ENCODE peak calls at places on chromosomes 6 and 20, in eight cellular contexts. X, H, A, M, S, O, T and Q are unnamed samples.

GRCh38 chr6:62640749-62641148 is 354.7 kb upstream of the KHDRBS2 start:
- DNase-seq in O (no peak), X (no peak), S (no peak), A (no peak), H (no peak), T (no peak), M (no peak), Q (no peak)

GRCh38 chr6:4613381-4613780 is 162.8 kb upstream of the CDYL start:
- DNase-seq in M (no peak), O (no peak), S (no peak), A (no peak), T (no peak), X (no peak), H (no peak), Q (no peak)

GRCh38 chr6:166683477-166683876 is 56.4 kb upstream of the RPS6KA2 start:
- DNase-seq in X (no peak), M (peak), S (no peak), H (no peak), T (no peak), O (no peak), A (no peak), Q (no peak)

GRCh38 chr20:64152906-64153305 is 11.3 kb upstream of the MYT1 start:
- DNase-seq in O (no peak), X (no peak), M (no peak), S (no peak), A (no peak), H (no peak), T (no peak), Q (no peak)

GRCh38 chr6:120903836-120904235 is 430.4 kb downstream of the TBC1D32 start:
- DNase-seq in X (no peak), M (no peak), A (no peak), T (no peak), H (no peak), S (no peak), O (no peak), Q (no peak)

GRCh38 chr20:48336647-48337046 is 491.2 kb downstream of the PREX1 start:
- DNase-seq in O (no peak), S (no peak), H (no peak), T (no peak), M (peak), X (no peak), A (no peak), Q (no peak)

GRCh38 chr6:161584051-161584450 is 310.2 kb upstream of the AGPAT4 start:
- DNase-seq in H (no peak), O (no peak), A (no peak), X (no peak), M (no peak), S (no peak), T (no peak), Q (no peak)

GRCh38 chr6:22954749-22955385 is 385.5 kb downstream of the HDGFL1 start:
- DNase-seq in X (no peak), S (no peak), A (no peak), H (no peak), T (no peak), O (no peak), M (peak), Q (no peak)

GRCh38 chr6:30960907-30961673 is 20.3 kb downstream of the MUCL3 start:
- DNase-seq in T (no peak), O (no peak), X (no peak), M (peak), H (no peak), S (no peak), A (no peak), Q (peak)

GRCh38 chr6:34565722-34566137 is 9.6 kb upstream of the SPDEF start:
- DNase-seq in A (no peak), T (no peak), X (peak), M (no peak), O (no peak), H (no peak), S (no peak), Q (no peak)

GRCh38 chr6:111777357-111777756 is 95.9 kb downstream of the FYN start:
- DNase-seq in S (no peak), A (no peak), X (no peak), H (no peak), M (no peak), O (no peak), T (no peak), Q (no peak)
- H3K27ac ChIP-seq in S (no peak), A (no peak), X (no peak), H (no peak), M (no peak), O (peak), T (no peak), Q (no peak)

GRCh38 chr6:25138697-25139051 is 140.5 kb upstream of the CARMIL1 start:
- DNase-seq in A (no peak), X (peak), S (no peak), H (no peak), T (no peak), M (no peak), O (no peak), Q (no peak)
- H3K4me3 ChIP-seq in A (peak), X (peak), S (peak), H (peak), T (peak), M (peak), O (peak), Q (peak)

DNA sequence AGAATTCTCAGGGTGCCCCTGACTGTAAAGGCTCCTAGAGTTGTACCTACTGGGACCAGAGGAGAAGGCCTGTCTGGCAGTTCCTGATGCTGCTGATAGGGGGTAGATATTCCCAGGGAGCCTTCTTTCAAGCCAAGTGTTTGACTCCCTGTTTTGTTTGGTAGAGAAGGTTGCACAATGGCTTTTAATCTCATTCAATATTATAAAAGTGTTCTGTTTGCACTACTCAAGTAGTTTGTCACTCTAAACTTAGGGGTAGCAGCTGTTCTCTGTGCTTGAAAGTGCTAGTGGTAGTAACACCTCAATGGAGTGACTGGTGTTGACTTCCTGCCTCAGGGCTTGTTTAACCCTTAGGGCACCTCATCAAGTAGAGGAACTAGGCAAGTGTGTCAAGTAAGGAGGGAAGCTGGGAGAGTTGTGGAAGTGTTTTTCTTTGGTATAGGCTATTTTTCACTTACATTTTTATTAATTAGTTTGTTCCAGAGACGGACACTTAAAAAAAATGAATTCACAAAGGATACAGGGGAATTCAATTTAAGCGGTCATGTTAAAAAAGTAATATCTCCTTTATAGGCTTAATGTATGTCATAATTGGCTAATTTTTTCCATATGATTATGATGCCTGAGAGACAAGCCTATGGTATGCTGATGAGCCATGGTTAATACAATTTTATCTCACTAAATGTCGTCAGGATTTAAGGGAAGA is 38.1 kb downstream of the BICRAL start:
- DNase-seq in T (no peak), O (no peak), X (peak), S (no peak), A (no peak), M (no peak), H (no peak), Q (no peak)
- TF ChIP-seq CTCF in T (peak), O (peak), X (peak), S (peak), A (no peak), M (no peak), H (peak), Q (peak)

GRCh38 chr6:47135772-47136171 is 93.6 kb upstream of the ADGRF1 start:
- DNase-seq in X (no peak), T (no peak), O (no peak), S (no peak), A (no peak), M (peak), H (peak), Q (peak)

GRCh38 chr6:47132724-47133123 is 90.6 kb upstream of the ADGRF1 start:
- DNase-seq in S (no peak), A (no peak), O (no peak), M (no peak), X (no peak), H (no peak), T (no peak), Q (no peak)

GRCh38 chr6:47133230-47134000 is 91.3 kb upstream of the ADGRF1 start:
- DNase-seq in A (no peak), T (no peak), S (no peak), O (no peak), M (no peak), H (no peak), X (no peak), Q (no peak)

GRCh38 chr6:47137073-47137472 is 94.9 kb upstream of the ADGRF1 start:
- DNase-seq in S (no peak), H (no peak), X (no peak), O (no peak), A (no peak), T (no peak), M (no peak), Q (no peak)

GRCh38 chr6:47134476-47135189 is 92.5 kb upstream of the ADGRF1 start:
- DNase-seq in O (no peak), A (no peak), H (peak), M (peak), T (no peak), X (no peak), S (no peak), Q (peak)
- H3K27ac ChIP-seq in O (peak), A (no peak), H (peak), M (peak), T (no peak), X (no peak), S (no peak), Q (peak)

GRCh38 chr6:136783495-136784270 is 8.6 kb downstream of the MAP3K5 start:
- DNase-seq in O (no peak), H (no peak), M (no peak), T (no peak), A (no peak), X (peak), S (peak), Q (no peak)
- H3K4me3 ChIP-seq in O (no peak), H (no peak), M (no peak), T (no peak), A (no peak), X (peak), S (peak), Q (no peak)